ENCODE peak calls at places on chromosome 15, in six cellular contexts. P is colonic mucosa, U is lung, N is H1, W is neural progenitor cell, M is IMR-90. A is an unnamed sample.

GRCh38 chr15:66865622-66866611 is 163.9 kb downstream of the SMAD6 start:
- DNase-seq in P (peak), U (peak), N (no peak), W (no peak), M (no peak), A (no peak)

GRCh38 chr15:69472046-69472445 is 19.4 kb downstream of the RPLP1 start:
- DNase-seq in P (no peak), U (no peak), N (no peak), W (no peak), M (no peak), A (no peak)

GRCh38 chr15:59313703-59314332 is 58.9 kb downstream of the MYO1E start:
- DNase-seq in P (peak), U (peak), N (no peak), W (no peak), M (peak), A (peak)

GRCh38 chr15:95972136-95972553 is 358.4 kb upstream of the NR2F2 start:
- DNase-seq in P (no peak), U (no peak), N (no peak), W (no peak), M (peak), A (no peak)

GRCh38 chr15:66454143-66454542 is 43.4 kb downstream of the SNAPC5 start:
- DNase-seq in P (no peak), U (no peak), N (no peak), W (no peak), M (peak), A (no peak)

GRCh38 chr15:68373028-68373427 is 58.9 kb downstream of the ITGA11 start:
- DNase-seq in P (no peak), U (no peak), N (no peak), W (no peak), M (no peak), A (no peak)

GRCh38 chr15:70569718-70570231 is 193.6 kb downstream of the UACA start:
- DNase-seq in P (no peak), U (no peak), N (no peak), W (no peak), M (peak), A (peak)

GRCh38 chr15:58139631-58140522 is 1.7 kb downstream of the AQP9 start:
- DNase-seq in P (no peak), U (no peak), N (no peak), W (no peak), M (no peak), A (no peak)

GRCh38 chr15:89587955-89588354 is 12.7 kb downstream of the TICRR start:
- DNase-seq in P (no peak), U (no peak), N (no peak), W (no peak), M (peak), A (peak)

GRCh38 chr15:25226360-25226759 is 212.5 kb downstream of the UBE3A start:
- DNase-seq in P (no peak), U (no peak), N (no peak), W (no peak), M (no peak), A (no peak)

GRCh38 chr15:60791216-60791615 is 312.3 kb upstream of the ICE2 start:
- DNase-seq in P (no peak), U (no peak), N (no peak), W (no peak), M (no peak), A (no peak)

GRCh38 chr15:71048913-71049675 is 66.2 kb upstream of the THSD4 start:
- DNase-seq in P (no peak), U (no peak), N (no peak), W (no peak), M (peak), A (no peak)

GRCh38 chr15:88835646-88836045 is 32.4 kb downstream of the ACAN start:
- DNase-seq in P (no peak), U (no peak), N (no peak), W (no peak), M (peak), A (peak)

GRCh38 chr15:72473670-72474465 is at the start of gene ARIH1:
- DNase-seq in P (peak), U (peak), N (peak), W (peak), M (peak), A (peak)
- TF ChIP-seq CTCF in P (no peak), U (peak), N (peak), W (peak), M (peak), A (peak)

DNA sequence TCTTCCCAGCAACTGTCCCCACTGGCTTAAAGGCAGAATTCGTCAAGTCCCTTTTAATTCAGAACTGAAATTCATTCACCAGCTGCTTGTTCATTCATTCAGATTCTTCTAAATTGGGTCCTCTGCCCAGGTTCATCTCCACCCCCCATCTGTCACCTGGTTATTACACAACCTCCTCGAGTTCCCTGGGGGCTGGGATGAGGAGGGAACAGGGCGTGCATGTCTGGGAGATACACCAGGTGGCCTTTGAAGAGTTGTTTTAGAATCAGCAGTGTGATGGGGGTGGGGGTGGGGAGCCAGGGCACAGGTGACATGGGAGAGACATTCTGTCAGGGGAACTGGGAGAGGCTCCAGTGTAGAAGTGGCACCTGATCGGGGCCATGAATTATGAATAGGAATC is 8.2 kb downstream of the SNX33 start:
- DNase-seq in P (no peak), U (no peak), N (no peak), W (no peak), M (no peak), A (no peak)
- H3K27ac ChIP-seq in P (no peak), U (no peak), N (no peak), W (no peak), M (no peak), A (peak)

DNA sequence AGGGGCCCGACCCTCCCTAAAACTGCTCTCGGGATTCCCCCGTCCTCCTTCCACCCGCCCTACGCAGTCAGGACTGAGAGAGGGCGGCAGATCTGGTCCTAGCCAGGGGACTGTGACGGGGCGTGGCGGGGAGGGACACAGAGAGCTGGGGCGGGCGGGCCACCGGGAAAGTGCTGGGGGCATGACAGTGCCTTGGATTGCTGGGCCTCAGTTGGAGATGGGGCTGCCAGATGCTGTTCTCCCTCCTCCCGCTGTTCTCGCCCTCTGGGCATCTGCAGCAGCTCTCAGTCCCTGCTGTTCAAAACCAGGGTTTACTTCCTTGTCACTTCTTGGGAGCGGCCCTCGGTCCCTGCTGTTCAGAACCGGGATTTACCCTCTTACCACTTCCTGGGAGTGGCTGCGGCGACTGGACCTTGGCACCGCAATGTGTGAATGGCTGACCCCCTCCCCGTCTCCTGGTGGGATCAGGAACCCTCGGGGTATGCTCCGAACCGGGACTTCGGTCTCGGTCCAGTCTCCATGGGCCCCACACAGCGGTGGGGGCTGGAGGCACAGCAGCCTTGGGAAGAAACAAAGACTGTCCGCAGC is 1.8 kb upstream of the RPP25 start:
- DNase-seq in P (peak), U (peak), N (no peak), W (peak), M (no peak), A (no peak)
- TF ChIP-seq CTCF in P (peak), U (no peak), N (peak), W (peak), M (no peak), A (no peak)

DNA sequence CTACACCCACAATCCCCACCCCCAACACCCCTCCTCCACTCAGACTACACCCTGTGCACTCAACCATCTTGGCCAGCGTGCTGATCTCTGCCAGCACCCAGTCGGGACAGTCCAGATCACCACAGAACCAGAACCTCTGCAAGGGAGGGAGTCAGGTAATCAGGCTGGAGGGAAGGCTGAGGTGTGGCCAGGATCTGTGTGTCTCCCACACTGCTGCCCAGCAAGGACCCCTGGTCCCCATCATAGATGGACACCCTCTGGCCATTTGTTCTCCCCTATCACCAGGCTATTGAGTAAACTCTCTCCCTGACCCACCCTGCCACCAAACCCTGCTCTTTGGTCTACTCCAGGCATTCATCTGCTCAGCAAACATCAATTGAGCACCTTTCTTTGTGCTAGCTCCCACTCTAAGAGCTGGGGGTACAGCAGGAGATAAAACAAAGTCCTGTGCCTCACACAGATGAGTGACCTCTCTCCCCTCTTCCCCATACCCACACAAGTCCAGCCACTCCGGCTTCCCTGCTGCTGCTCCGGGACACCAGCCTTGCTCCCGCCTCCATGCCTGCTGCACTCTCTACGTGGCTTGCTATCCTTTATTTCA is 134.8 kb downstream of the TBC1D2B start:
- DNase-seq in P (no peak), U (no peak), N (no peak), W (no peak), M (no peak), A (no peak)
- H3K27ac ChIP-seq in P (no peak), U (no peak), N (no peak), W (no peak), M (no peak), A (no peak)

GRCh38 chr15:29103825-29104565 is 165.6 kb downstream of the NSMCE3 start:
- DNase-seq in P (peak), U (no peak), N (peak), W (peak), M (peak), A (peak)
- TF ChIP-seq CTCF in P (peak), U (peak), N (peak), W (peak), M (peak), A (peak)

DNA sequence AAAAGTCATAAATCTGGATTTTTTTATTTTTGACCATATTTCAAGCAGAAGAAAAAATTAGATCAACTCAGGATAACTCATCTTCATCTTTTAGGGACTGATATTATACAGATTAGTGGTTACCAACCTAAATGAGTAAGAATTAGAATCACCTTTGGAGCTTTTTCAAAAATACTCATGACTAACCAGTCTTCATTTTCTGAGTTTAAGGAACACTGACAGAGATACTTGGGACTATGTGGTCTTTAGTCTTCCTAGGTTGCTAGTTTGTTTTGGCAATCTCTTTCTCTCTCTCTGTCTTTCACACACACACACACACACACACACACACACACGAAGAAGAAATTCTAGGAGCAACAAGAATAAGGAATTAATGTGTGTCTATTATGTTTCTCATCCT is 50.1 kb downstream of the TMOD3 start:
- DNase-seq in P (no peak), U (no peak), N (no peak), W (no peak), M (peak), A (no peak)
- H3K27ac ChIP-seq in P (no peak), U (peak), N (no peak), W (no peak), M (no peak), A (no peak)

DNA sequence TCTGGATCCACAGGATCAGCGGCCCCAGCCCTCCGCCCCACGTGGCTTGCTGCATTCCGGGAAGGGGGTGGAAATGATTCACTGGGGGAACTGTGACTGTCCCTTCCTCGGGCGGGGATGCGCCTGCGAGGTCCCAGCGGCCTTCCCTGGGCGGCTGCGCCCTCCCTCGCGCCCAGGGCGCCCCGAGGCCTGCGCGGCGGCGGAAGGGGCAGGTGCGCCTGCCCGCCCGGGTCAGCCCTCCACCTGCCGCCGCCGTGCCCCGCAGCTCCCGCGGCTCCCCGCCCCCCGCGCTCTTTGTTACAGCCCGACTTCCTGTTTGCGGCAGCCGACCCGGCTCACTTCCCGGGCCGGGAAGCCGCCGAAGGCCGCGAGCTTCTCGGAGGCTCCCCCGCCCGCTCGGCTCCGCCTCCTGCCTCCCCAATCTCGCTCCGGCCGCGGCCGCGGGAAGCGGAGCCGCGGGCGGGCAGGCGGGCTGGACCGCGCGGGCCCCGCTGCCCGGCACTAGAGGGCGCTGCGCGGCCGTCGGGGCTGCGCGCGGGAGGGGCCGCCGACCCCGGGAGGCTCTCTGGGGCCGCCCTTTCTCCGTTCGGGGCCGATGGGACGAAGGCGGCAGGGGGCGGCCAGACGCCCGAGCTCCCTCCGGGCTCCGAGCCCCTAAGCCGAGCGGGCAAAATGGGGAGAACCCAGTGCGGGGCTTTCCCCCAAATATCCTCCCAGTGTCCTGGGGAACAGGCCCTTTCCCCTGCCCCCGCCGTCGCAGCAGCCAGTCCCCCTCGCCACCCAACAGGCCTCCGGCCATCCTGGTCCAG is 11.5 kb upstream of the CHAC1 start:
- DNase-seq in P (peak), U (peak), N (no peak), W (peak), M (peak), A (peak)
- TF ChIP-seq CTCF in P (no peak), U (peak), N (peak), W (peak), M (peak), A (peak)

DNA sequence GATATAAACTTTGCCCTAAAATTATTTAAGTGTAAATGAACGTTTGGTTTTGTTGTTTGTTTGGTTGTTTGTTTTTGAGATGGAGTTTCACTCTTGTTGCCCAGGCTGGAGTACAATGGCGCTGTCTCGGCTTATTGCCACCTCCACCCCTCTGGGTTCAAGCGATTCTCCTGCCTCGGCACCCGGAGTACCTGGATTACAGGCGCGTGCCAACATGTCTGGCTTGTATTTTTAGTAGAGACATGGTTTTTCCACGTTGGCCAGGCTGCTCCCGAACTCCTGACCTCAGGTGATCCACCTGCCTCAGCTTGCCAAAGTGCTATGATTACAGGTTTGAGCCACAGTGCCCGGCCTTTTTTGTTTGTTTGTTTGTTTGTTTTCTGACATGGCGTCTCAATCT is 87.9 kb upstream of the CHD2 start:
- DNase-seq in P (peak), U (no peak), N (no peak), W (no peak), M (no peak), A (no peak)
- H3K27ac ChIP-seq in P (peak), U (no peak), N (no peak), W (no peak), M (no peak), A (peak)

DNA sequence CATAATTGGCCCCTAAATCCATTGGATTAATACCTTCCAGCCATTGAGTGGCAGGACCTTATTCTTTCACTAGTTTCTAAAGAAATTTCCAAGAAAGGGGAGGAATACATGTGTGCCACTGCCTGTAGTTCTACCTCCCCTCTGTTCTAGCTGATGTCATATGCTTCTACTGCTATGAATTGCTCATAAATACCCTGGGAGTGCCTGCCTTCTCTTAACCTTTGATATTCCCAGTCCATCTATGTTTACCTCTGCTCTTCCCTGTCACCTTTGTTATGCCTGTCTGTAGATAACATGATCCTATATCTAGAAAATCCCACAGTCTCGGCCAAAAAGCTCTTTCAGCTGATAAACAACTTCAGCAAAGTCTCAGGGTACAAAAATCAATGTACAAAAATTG is 486.9 kb upstream of the ARRDC4 start:
- DNase-seq in P (no peak), U (no peak), N (no peak), W (no peak), M (no peak), A (no peak)
- TF ChIP-seq CTCF in P (no peak), U (no peak), N (no peak), W (no peak), M (no peak), A (no peak)